ENCODE peak calls at places on chromosome 10, in seven cellular contexts. A is transverse colon, M is spleen, H is stomach, C is K562, P is breast epithelium, E is endothelial cell of umbilical vein. L is an unnamed sample.

GRCh38 chr10:132493246-132493755 is 44.3 kb upstream of the INPP5A start:
- DNase-seq in A (no peak), M (peak; percentile 47), H (no peak), C (no peak), P (no peak), E (no peak), L (no peak)

GRCh38 chr10:102509387-102509786 is 5.6 kb downstream of the SUFU start:
- DNase-seq in A (no peak), M (no peak), H (no peak), C (no peak), P (no peak), E (peak; percentile 61), L (no peak)

GRCh38 chr10:119542357-119542989 is at the start of gene RGS10:
- DNase-seq in A (peak; percentile 86), M (peak; percentile 94), H (peak; percentile 78), C (peak; percentile 86), P (peak; percentile 52), E (peak; percentile 35), L (peak; percentile 77)

GRCh38 chr10:11595395-11595692 is 16.1 kb downstream of the USP6NL start:
- DNase-seq in A (no peak), M (no peak), H (no peak), C (no peak), P (no peak), E (no peak), L (no peak)

GRCh38 chr10:118799779-118800178 is 45.0 kb upstream of the CACUL1 start:
- DNase-seq in A (no peak), M (no peak), H (no peak), C (no peak), P (no peak), E (no peak), L (no peak)

GRCh38 chr10:124708246-124708779 is 35.9 kb downstream of the FAM53B start:
- DNase-seq in A (no peak), M (peak; percentile 54), H (no peak), C (no peak), P (no peak), E (peak; percentile 84), L (no peak)

GRCh38 chr10:26249681-26250080 is 33.1 kb downstream of the GAD2 start:
- DNase-seq in A (no peak), M (no peak), H (no peak), C (no peak), P (no peak), E (no peak), L (no peak)

GRCh38 chr10:27446091-27446918 is 57.8 kb upstream of the RAB18 start:
- DNase-seq in A (no peak), M (no peak), H (no peak), C (no peak), P (no peak), E (peak; percentile 51), L (no peak)

GRCh38 chr10:61973169-61973568 is 71.7 kb downstream of the ARID5B start:
- DNase-seq in A (no peak), M (no peak), H (no peak), C (no peak), P (no peak), E (no peak), L (no peak)

GRCh38 chr10:63901916-63902315 is 380.7 kb downstream of the REEP3 start:
- DNase-seq in A (no peak), M (no peak), H (no peak), C (no peak), P (no peak), E (no peak), L (no peak)

GRCh38 chr10:117894339-117894738 is 152.4 kb downstream of the RAB11FIP2 start:
- DNase-seq in A (no peak), M (no peak), H (no peak), C (no peak), P (no peak), E (no peak), L (no peak)

GRCh38 chr10:66284621-66285020 is 641.2 kb upstream of the LRRTM3 start:
- DNase-seq in A (no peak), M (no peak), H (no peak), C (no peak), P (no peak), E (no peak), L (no peak)

GRCh38 chr10:131771634-131772358 is 129.0 kb upstream of the PPP2R2D start:
- DNase-seq in A (no peak), M (peak; percentile 63), H (no peak), C (no peak), P (no peak), E (no peak), L (no peak)

GRCh38 chr10:31816318-31816717 is 112.3 kb downstream of the ARHGAP12 start:
- DNase-seq in A (no peak), M (no peak), H (no peak), C (no peak), P (no peak), E (no peak), L (no peak)

GRCh38 chr10:89236221-89236620 is 15.4 kb downstream of the LIPA start:
- DNase-seq in A (no peak), M (no peak), H (no peak), C (no peak), P (no peak), E (no peak), L (no peak)

GRCh38 chr10:120861200-120861599 is 10.0 kb downstream of the WDR11 start:
- DNase-seq in A (no peak), M (no peak), H (no peak), C (no peak), P (no peak), E (no peak), L (no peak)

GRCh38 chr10:130232361-130233360 is 96.5 kb downstream of the GLRX3 start:
- DNase-seq in A (no peak), M (peak; percentile 68), H (peak; percentile 17), C (no peak), P (no peak), E (no peak), L (no peak)

GRCh38 chr10:77666821-77667220 is 29.2 kb upstream of the KCNMA1 start:
- DNase-seq in A (no peak), M (no peak), H (no peak), C (no peak), P (no peak), E (no peak), L (no peak)

GRCh38 chr10:131354380-131354779 is 42.9 kb upstream of the TCERG1L start:
- DNase-seq in A (no peak), M (no peak), H (no peak), C (peak; percentile 8), P (no peak), E (no peak), L (no peak)

GRCh38 chr10:106734220-106734619 is 430.3 kb downstream of the SORCS1 start:
- DNase-seq in A (no peak), M (no peak), H (no peak), C (no peak), P (no peak), E (no peak), L (no peak)

GRCh38 chr10:84308481-84309304 is 19.7 kb upstream of the CCSER2 start:
- DNase-seq in A (peak; percentile 51), M (no peak), H (peak; percentile 49), C (no peak), P (no peak), E (peak; percentile 93), L (no peak)

GRCh38 chr10:96719850-96720421 is 378 bp downstream of the PIK3AP1 start:
- DNase-seq in A (peak; percentile 83), M (peak; percentile 96), H (peak; percentile 67), C (peak; percentile 34), P (no peak), E (no peak), L (peak; percentile 73)

GRCh38 chr10:72809033-72809432 is 84.5 kb upstream of the OIT3 start:
- DNase-seq in A (no peak), M (no peak), H (no peak), C (no peak), P (no peak), E (no peak), L (no peak)

GRCh38 chr10:62244785-62245595 is 23.7 kb downstream of the RTKN2 start:
- DNase-seq in A (peak; percentile 54), M (no peak), H (no peak), C (peak; percentile 14), P (no peak), E (peak; percentile 86), L (no peak)

GRCh38 chr10:127492607-127493250 is 56.4 kb upstream of the NPS start:
- DNase-seq in A (no peak), M (no peak), H (no peak), C (no peak), P (no peak), E (no peak), L (no peak)

GRCh38 chr10:43417950-43418768 is 9.2 kb upstream of the HNRNPF start:
- DNase-seq in A (no peak), M (no peak), H (no peak), C (peak; percentile 98), P (no peak), E (peak; percentile 87), L (peak; percentile 44)

GRCh38 chr10:13759167-13759566 is 172.4 kb downstream of the PRPF18 start:
- DNase-seq in A (no peak), M (no peak), H (no peak), C (no peak), P (no peak), E (no peak), L (no peak)

GRCh38 chr10:3857318-3857717 is 72.3 kb upstream of the KLF6 start:
- DNase-seq in A (no peak), M (no peak), H (no peak), C (no peak), P (no peak), E (no peak), L (no peak)

GRCh38 chr10:50382576-50383023 is 131.3 kb upstream of the ASAH2 start:
- DNase-seq in A (no peak), M (no peak), H (no peak), C (no peak), P (no peak), E (no peak), L (no peak)

GRCh38 chr10:83083866-83084265 is 1055.4 kb upstream of the GHITM start:
- DNase-seq in A (no peak), M (no peak), H (no peak), C (no peak), P (no peak), E (no peak), L (no peak)

GRCh38 chr10:69403519-69403918 is 13.2 kb downstream of the TACR2 start:
- DNase-seq in A (no peak), M (no peak), H (no peak), C (no peak), P (no peak), E (peak; percentile 66), L (no peak)
- TF ChIP-seq POLR2AphosphoS5 in A (peak; percentile 56), M (peak; percentile 38), H (no peak), C (no peak), P (no peak), E (no peak), L (no peak)

GRCh38 chr10:34739915-34740314 is 75.2 kb downstream of the PARD3 start:
- DNase-seq in A (peak; percentile 39), M (no peak), H (peak; percentile 30), C (no peak), P (peak; percentile 49), E (peak; percentile 82), L (no peak)
- TF ChIP-seq POLR2A in A (no peak), M (no peak), H (no peak), C (no peak), P (no peak), E (no peak), L (no peak)

GRCh38 chr10:17981766-17982380 is 30.2 kb downstream of the SLC39A12 start:
- DNase-seq in A (no peak), M (no peak), H (no peak), C (no peak), P (no peak), E (no peak), L (no peak)
- TF ChIP-seq POLR2AphosphoS5 in A (no peak), M (no peak), H (no peak), C (no peak), P (no peak), E (no peak), L (no peak)

GRCh38 chr10:69242037-69242843 is 22.1 kb downstream of the HKDC1 start:
- DNase-seq in A (no peak), M (peak; percentile 16), H (no peak), C (peak; percentile 50), P (no peak), E (no peak), L (no peak)
- TF ChIP-seq POLR2A in A (no peak), M (no peak), H (no peak), C (no peak), P (no peak), E (no peak), L (no peak)